ENCODE peak calls at places on chromosome 16, in eight cellular contexts. X is HepG2, Y is left lung, A is cardiac muscle cell, R is IMR-90, D is body of pancreas, K is endothelial cell of umbilical vein, S is PC-9. T is an unnamed sample. For H3K4me1, the result is how much of the 10 kb centered on the place peaks cover.

GRCh38 chr16:47565454-47565853 is 104.3 kb downstream of the PHKB start:
- DNase-seq in R (peak), X (no peak), A (no peak), S (no peak), Y (no peak), D (peak), K (peak), T (peak)

GRCh38 chr16:20933589-20933988 is 33.0 kb downstream of the LYRM1 start:
- DNase-seq in D (no peak), S (no peak), R (no peak), Y (no peak), K (no peak), X (no peak), A (no peak), T (no peak)

GRCh38 chr16:77869997-77870813 is 81.8 kb downstream of the VAT1L start:
- DNase-seq in R (no peak), X (no peak), D (no peak), Y (no peak), A (peak), S (no peak), K (peak), T (no peak)

GRCh38 chr16:9840761-9841665 is 341.2 kb downstream of the GRIN2A start:
- DNase-seq in A (no peak), S (no peak), R (no peak), D (no peak), X (no peak), K (no peak), Y (no peak), T (no peak)

GRCh38 chr16:24834459-24835335 is 11.1 kb upstream of the SLC5A11 start:
- DNase-seq in A (peak), X (peak), K (peak), Y (no peak), R (peak), D (no peak), S (no peak), T (peak)

GRCh38 chr16:50467943-50468748 is 80.0 kb upstream of the NKD1 start:
- DNase-seq in K (no peak), A (peak), S (no peak), R (no peak), D (peak), X (peak), Y (peak), T (no peak)

GRCh38 chr16:88531931-88532433 is 38.2 kb upstream of the ZC3H18 start:
- DNase-seq in X (no peak), Y (peak), D (peak), A (no peak), R (no peak), K (no peak), S (no peak), T (no peak)

GRCh38 chr16:50265260-50265659 is 1.1 kb upstream of the ADCY7 start:
- DNase-seq in D (no peak), R (peak), K (no peak), A (no peak), S (no peak), X (peak), Y (no peak), T (peak)

GRCh38 chr16:65532218-65532617 is 410.4 kb upstream of the CDH11 start:
- DNase-seq in X (no peak), D (no peak), A (no peak), K (peak), S (no peak), R (no peak), Y (no peak), T (no peak)

GRCh38 chr16:17784073-17784472 is 313.3 kb upstream of the XYLT1 start:
- DNase-seq in A (peak), X (peak), D (no peak), S (no peak), R (peak), K (no peak), Y (no peak), T (no peak)

GRCh38 chr16:30054959-30055553 is 10.5 kb upstream of the ALDOA start:
- DNase-seq in Y (peak), X (peak), D (peak), R (no peak), K (peak), S (peak), A (peak), T (no peak)

GRCh38 chr16:23837553-23838308 is 1.9 kb downstream of the PRKCB start:
- DNase-seq in S (no peak), X (no peak), A (no peak), D (no peak), Y (no peak), R (no peak), K (no peak), T (no peak)

GRCh38 chr16:2155091-2156024 is at the start of gene TRAF7:
- DNase-seq in X (peak), R (peak), K (peak), S (peak), D (peak), Y (peak), A (peak), T (peak)

GRCh38 chr16:2156025-2156848 is 655 bp downstream of the TRAF7 start:
- DNase-seq in X (peak), Y (peak), K (peak), S (no peak), D (no peak), R (peak), A (peak), T (peak)

GRCh38 chr16:2158262-2158638 is 2.7 kb downstream of the TRAF7 start:
- DNase-seq in A (no peak), D (no peak), Y (peak), K (no peak), S (no peak), R (no peak), X (no peak), T (no peak)

GRCh38 chr16:2157480-2158261 is 2.1 kb downstream of the TRAF7 start:
- DNase-seq in D (no peak), A (no peak), Y (peak), K (no peak), S (no peak), X (peak), R (no peak), T (no peak)

GRCh38 chr16:2156849-2157224 is 1.3 kb downstream of the TRAF7 start:
- DNase-seq in X (no peak), D (no peak), A (no peak), S (no peak), R (no peak), Y (peak), K (no peak), T (no peak)
- H3K4me1 ChIP-seq in X (half or more), D (half or more), A (under half), S (under half), R (under half), Y (half or more), K (under half), T (under half)

DNA sequence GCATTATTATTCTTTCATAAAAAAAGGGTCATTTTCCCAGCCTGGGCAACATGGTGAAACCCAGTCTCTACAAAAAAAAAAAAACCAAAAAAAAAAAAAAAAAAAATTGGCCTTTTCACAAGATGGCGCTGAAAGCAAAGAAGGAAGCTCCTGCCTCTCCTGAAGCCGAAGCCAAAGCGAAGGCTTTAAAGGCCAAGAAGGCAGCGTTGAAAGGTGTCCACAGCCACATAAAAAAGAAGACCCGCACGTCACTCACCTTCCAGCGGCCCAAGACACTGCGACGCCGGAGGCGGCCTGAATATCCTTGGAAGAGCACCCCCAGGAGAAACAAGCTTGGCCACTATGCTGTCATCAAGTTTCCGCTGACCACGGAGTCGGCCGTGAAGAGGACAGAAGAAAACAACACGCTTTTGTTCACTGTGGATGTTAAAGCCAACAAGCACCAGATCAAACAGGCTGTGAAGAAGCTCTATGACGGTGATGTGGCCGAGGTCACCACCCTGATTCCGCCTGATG is 4.9 kb upstream of the PGAP6 start:
- DNase-seq in X (no peak), K (no peak), Y (no peak), S (no peak), D (no peak), A (no peak), R (no peak), T (no peak)
- TF ChIP-seq CTCF in X (peak), K (no peak), Y (no peak), S (no peak), D (no peak), A (peak), R (peak), T (no peak)

DNA sequence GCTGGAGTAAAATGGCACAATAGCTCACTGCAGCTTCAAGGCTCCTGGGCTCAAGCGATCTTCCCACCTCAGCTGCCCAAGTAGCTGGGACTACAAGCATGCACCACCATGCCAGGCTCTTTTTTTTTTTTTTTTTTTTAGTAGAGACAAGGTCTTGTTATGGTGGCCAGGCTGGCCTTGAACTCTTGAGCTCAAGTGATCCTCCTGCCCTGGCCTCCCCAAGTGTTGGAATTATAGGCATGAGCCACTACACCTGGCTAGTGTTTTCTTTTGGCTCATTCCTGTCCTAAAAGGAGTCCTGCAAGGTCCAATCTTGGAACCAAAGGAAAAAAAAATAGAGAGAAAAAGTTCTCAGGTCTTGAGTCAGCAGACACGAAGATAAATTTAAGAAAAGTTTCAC is 30.8 kb downstream of the PKD1L3 start:
- DNase-seq in X (no peak), R (no peak), S (no peak), D (no peak), A (no peak), Y (no peak), K (no peak), T (no peak)
- H3K4me3 ChIP-seq in X (no peak), R (no peak), S (no peak), D (no peak), A (no peak), Y (no peak), K (no peak), T (no peak)

GRCh38 chr16:27168790-27169189 is 34.5 kb upstream of the KDM8 start:
- DNase-seq in A (no peak), K (no peak), R (no peak), S (no peak), X (no peak), D (no peak), Y (no peak), T (no peak)
- H3K4me1 ChIP-seq in A (under half), K (under half), R (under half), S (under half), X (under half), D (under half), Y (under half), T (under half)

GRCh38 chr16:26772503-26772902 is 294.2 kb upstream of the C16orf82 start:
- DNase-seq in R (no peak), D (no peak), Y (no peak), S (no peak), X (no peak), A (no peak), K (no peak), T (no peak)
- TF ChIP-seq CTCF in R (no peak), D (no peak), Y (no peak), S (no peak), X (no peak), A (no peak), K (no peak), T (no peak)

GRCh38 chr16:1154887-1155331 is 2.0 kb downstream of the CACNA1H start:
- DNase-seq in X (peak), D (no peak), R (peak), S (no peak), Y (no peak), K (no peak), A (no peak), T (no peak)

GRCh38 chr16:1153480-1154160 is 714 bp downstream of the CACNA1H start:
- DNase-seq in K (no peak), D (no peak), A (peak), R (no peak), X (no peak), Y (no peak), S (no peak), T (no peak)

GRCh38 chr16:1155353-1156110 is 2.6 kb downstream of the CACNA1H start:
- DNase-seq in S (no peak), Y (no peak), A (no peak), R (no peak), X (peak), K (no peak), D (no peak), T (no peak)

GRCh38 chr16:1152651-1153259 is at the start of gene CACNA1H:
- DNase-seq in D (no peak), K (no peak), X (no peak), A (peak), R (no peak), S (no peak), Y (no peak), T (no peak)

GRCh38 chr16:1154291-1154886 is 1.5 kb downstream of the CACNA1H start:
- DNase-seq in S (no peak), D (no peak), R (no peak), K (no peak), A (no peak), X (no peak), Y (no peak), T (no peak)
- H3K4me3 ChIP-seq in S (no peak), D (no peak), R (no peak), K (no peak), A (peak), X (peak), Y (no peak), T (peak)

DNA sequence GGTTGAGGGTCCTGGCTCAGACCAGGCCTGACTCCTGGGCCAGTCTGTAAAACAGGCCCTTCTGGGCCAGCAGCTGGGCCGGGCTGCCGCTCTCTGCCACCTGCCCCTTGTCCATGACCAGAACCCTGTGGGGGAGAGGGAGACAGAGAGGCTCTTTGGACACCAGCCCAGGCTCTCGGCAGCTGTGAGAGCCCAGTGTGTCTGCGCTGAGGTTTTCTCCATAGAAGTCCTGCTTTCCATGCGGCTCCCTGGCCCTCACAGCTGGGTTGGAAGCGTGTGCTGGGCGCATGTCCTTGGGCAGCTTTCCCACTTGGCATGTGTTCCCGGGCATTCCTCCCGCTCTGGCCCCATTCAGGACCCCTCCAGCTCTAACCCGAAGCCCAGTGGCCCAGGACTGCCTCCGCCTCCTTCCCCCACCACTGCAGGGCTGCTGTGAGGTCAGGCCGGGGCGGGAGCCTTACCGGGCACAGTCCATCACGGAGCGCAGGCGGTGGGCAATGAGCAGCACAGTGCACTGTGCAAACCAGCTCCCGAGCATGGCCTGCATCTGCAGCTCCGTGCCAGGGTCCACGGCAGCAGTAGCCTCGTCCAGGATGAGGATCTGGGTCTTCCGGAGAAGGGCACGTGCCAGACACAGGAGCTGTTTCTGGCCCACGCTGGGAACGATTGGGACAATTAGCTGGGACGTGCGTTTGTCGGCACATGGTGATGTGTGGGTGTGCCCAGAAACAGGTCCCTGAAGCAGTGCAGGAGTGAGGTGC is 73.0 kb downstream of the ABCC6 start:
- DNase-seq in D (peak), R (peak), X (no peak), S (no peak), K (peak), Y (no peak), A (no peak), T (no peak)
- H3K4me1 ChIP-seq in D (under half), R (under half), X (under half), S (under half), K (under half), Y (under half), A (under half), T (under half)

GRCh38 chr16:19505600-19506303 is 16.1 kb downstream of the GDE1 start:
- DNase-seq in D (no peak), X (no peak), A (no peak), R (peak), S (peak), K (peak), Y (no peak), T (no peak)
- TF ChIP-seq CTCF in D (no peak), X (no peak), A (no peak), R (no peak), S (no peak), K (no peak), Y (no peak), T (no peak)